ENCODE peak calls at places on chromosomes 11 and 22, in five cellular contexts. D is cardiac septum, L is nephron progenitor cell, F is bronchial epithelial cell, X is NCI-H187 treated with DMSO at 0.1 percent for 48 hours. Q is an unnamed sample.

GRCh38 chr11:133946541-133947297 is 10.0 kb downstream of the IGSF9B start:
- DNase-seq in D (no peak), L (no peak), F (no peak), X (peak; percentile 10), Q (no peak)

GRCh38 chr22:39428597-39429071 is 28.2 kb upstream of the MGAT3 start:
- DNase-seq in D (no peak), L (peak; percentile 55), F (no peak), X (no peak), Q (no peak)

GRCh38 chr11:30586251-30587144 is at the start of gene MPPED2:
- DNase-seq in D (peak; percentile 78), L (peak; percentile 37), F (no peak), X (no peak), Q (no peak)

GRCh38 chr11:2441171-2441570 is 3.1 kb downstream of the TRPM5 start:
- DNase-seq in D (no peak), L (peak; percentile 1), F (no peak), X (no peak), Q (no peak)

GRCh38 chr22:40231618-40232313 is 54.0 kb downstream of the TNRC6B start:
- DNase-seq in D (no peak), L (no peak), F (no peak), X (no peak), Q (no peak)

GRCh38 chr11:130040281-130040940 is 29.3 kb upstream of the APLP2 start:
- DNase-seq in D (no peak), L (no peak), F (no peak), X (no peak), Q (no peak)

GRCh38 chr11:78957481-78958245 is 383.0 kb upstream of the NARS2 start:
- DNase-seq in D (no peak), L (no peak), F (peak; percentile 73), X (no peak), Q (no peak)

GRCh38 chr11:44606472-44606871 is 41.0 kb downstream of the CD82 start:
- DNase-seq in D (no peak), L (no peak), F (no peak), X (no peak), Q (no peak)

GRCh38 chr11:130720232-130720787 is 196.0 kb downstream of the SNX19 start:
- DNase-seq in D (no peak), L (no peak), F (peak; percentile 10), X (no peak), Q (no peak)

GRCh38 chr22:46984751-46985506 is 222.5 kb downstream of the TBC1D22A start:
- DNase-seq in D (no peak), L (no peak), F (peak; percentile 85), X (no peak), Q (no peak)

GRCh38 chr11:111631034-111631665 is 28.9 kb downstream of the SIK2 start:
- DNase-seq in D (no peak), L (no peak), F (no peak), X (no peak), Q (no peak)

GRCh38 chr11:59680287-59681154 is 11.7 kb upstream of the PATL1 start:
- DNase-seq in D (no peak), L (peak; percentile 62), F (peak; percentile 75), X (no peak), Q (peak; percentile 47)

GRCh38 chr22:43886231-43886630 is 5.6 kb downstream of the PNPLA5 start:
- DNase-seq in D (peak; percentile 60), L (no peak), F (no peak), X (no peak), Q (no peak)

GRCh38 chr11:1231396-1232327 is 8.8 kb downstream of the MUC5B start:
- DNase-seq in D (peak; percentile 72), L (peak; percentile 2), F (no peak), X (no peak), Q (no peak)

GRCh38 chr22:27195104-27195503 is 537.7 kb downstream of the MIAT start:
- DNase-seq in D (no peak), L (no peak), F (no peak), X (no peak), Q (no peak)

GRCh38 chr11:111298466-111299110 is at the start of gene POU2AF3:
- DNase-seq in D (no peak), L (no peak), F (no peak), X (no peak), Q (no peak)

GRCh38 chr11:21007297-21007696 is 337.9 kb downstream of the NELL1 start:
- DNase-seq in D (no peak), L (no peak), F (no peak), X (no peak), Q (no peak)

GRCh38 chr11:78840190-78840589 is 265.5 kb upstream of the NARS2 start:
- DNase-seq in D (no peak), L (no peak), F (no peak), X (no peak), Q (no peak)

GRCh38 chr11:125408281-125408680 is 87.8 kb downstream of the FEZ1 start:
- DNase-seq in D (no peak), L (no peak), F (no peak), X (no peak), Q (no peak)

GRCh38 chr22:39724390-39724789 is 153.8 kb downstream of the CACNA1I start:
- DNase-seq in D (no peak), L (no peak), F (peak; percentile 8), X (no peak), Q (no peak)

GRCh38 chr11:68469122-68469521 is 8.6 kb downstream of the PPP6R3 start:
- DNase-seq in D (no peak), L (no peak), F (no peak), X (no peak), Q (no peak)

GRCh38 chr11:9905562-9905961 is 241.7 kb downstream of the SWAP70 start:
- DNase-seq in D (no peak), L (no peak), F (peak; percentile 1), X (no peak), Q (no peak)

GRCh38 chr11:62603771-62604170 is 2.1 kb upstream of the MTA2 start:
- DNase-seq in D (no peak), L (no peak), F (no peak), X (no peak), Q (no peak)

GRCh38 chr22:35756722-35757121 is 39.0 kb downstream of the APOL5 start:
- DNase-seq in D (no peak), L (no peak), F (no peak), X (no peak), Q (no peak)

GRCh38 chr11:96114178-96115070 is 190.5 kb upstream of the MTMR2 start:
- DNase-seq in D (no peak), L (no peak), F (peak; percentile 68), X (peak; percentile 26), Q (no peak)

GRCh38 chr11:30917859-30918478 is 331.8 kb upstream of the MPPED2 start:
- DNase-seq in D (no peak), L (peak; percentile 27), F (peak; percentile 38), X (peak; percentile 16), Q (no peak)

GRCh38 chr11:35305670-35306382 is 113.5 kb downstream of the SLC1A2 start:
- DNase-seq in D (no peak), L (peak; percentile 41), F (peak; percentile 34), X (no peak), Q (no peak)

GRCh38 chr22:34113381-34113780 is 193.1 kb upstream of the LARGE1 start:
- DNase-seq in D (no peak), L (no peak), F (no peak), X (no peak), Q (no peak)

GRCh38 chr22:26586556-26587325 is 3.2 kb downstream of the TPST2 start:
- DNase-seq in D (peak; percentile 57), L (no peak), F (no peak), X (no peak), Q (no peak)

GRCh38 chr11:20388096-20389055 is 860 bp downstream of the PRMT3 start:
- DNase-seq in D (no peak), L (no peak), F (peak; percentile 15), X (no peak), Q (no peak)

GRCh38 chr11:59106363-59107336 is at the start of gene FAM111B:
- DNase-seq in D (peak; percentile 90), L (peak; percentile 75), F (peak; percentile 95), X (peak; percentile 80), Q (peak; percentile 67)

GRCh38 chr11:62487698-62488551 is 58.7 kb downstream of the AHNAK start:
- DNase-seq in D (no peak), L (no peak), F (no peak), X (peak; percentile 11), Q (peak; percentile 35)

Q was measured in tibial nerve.